ENCODE peak calls at places on chromosomes 11 and 22, in five cellular contexts. A is sigmoid colon, H is Panc1, L is GM23338, E is K562. X is an unnamed sample. For H3K27me3, the result is how much of the 10 kb centered on the place peaks cover.

GRCh38 chr11:8067567-8067928 is 13.5 kb upstream of the TUB start:
- DNase-seq in A (no peak), L (no peak), H (no peak), E (no peak), X (no peak)

GRCh38 chr11:121372028-121372427 is 79.5 kb downstream of the SC5D start:
- DNase-seq in E (no peak), L (no peak), H (no peak), A (no peak), X (no peak)

GRCh38 chr22:37211075-37211852 is 1.0 kb downstream of the SSTR3 start:
- DNase-seq in E (no peak), A (peak), H (no peak), L (no peak), X (peak)

GRCh38 chr22:37316875-37317371 is 34.6 kb downstream of the CYTH4 start:
- DNase-seq in L (peak), E (peak), H (peak), A (peak), X (peak)

GRCh38 chr22:24157783-24158170 is 23.5 kb upstream of the SUSD2 start:
- DNase-seq in H (no peak), L (no peak), A (no peak), E (no peak), X (peak)

GRCh38 chr11:34345991-34346480 is 11.8 kb downstream of the ABTB2 start:
- DNase-seq in L (no peak), H (no peak), E (no peak), A (no peak), X (no peak)

GRCh38 chr11:48066881-48067800 is 86.8 kb downstream of the PTPRJ start:
- DNase-seq in H (no peak), E (no peak), L (no peak), A (no peak), X (peak)

GRCh38 chr11:13009921-13010736 is 1.0 kb downstream of the RASSF10 start:
- DNase-seq in H (no peak), L (peak), E (no peak), A (no peak), X (no peak)

GRCh38 chr11:121563900-121564822 is 111.4 kb upstream of the SORL1-AS1 start:
- DNase-seq in E (no peak), A (no peak), H (no peak), L (no peak), X (no peak)

GRCh38 chr11:71927813-71928738 is at the start of gene XNDC1N:
- DNase-seq in H (no peak), L (peak), E (peak), A (peak), X (peak)

GRCh38 chr22:19701420-19702145 is 12.7 kb upstream of the SEPTIN5 start:
- DNase-seq in H (no peak), A (peak), L (no peak), E (no peak), X (peak)

GRCh38 chr11:105144887-105145286 is 5.3 kb upstream of the CARD18 start:
- DNase-seq in E (no peak), A (no peak), H (peak), L (no peak), X (no peak)

GRCh38 chr11:16881074-16881709 is 133.0 kb downstream of the PLEKHA7 start:
- DNase-seq in L (peak), H (no peak), A (peak), E (peak), X (no peak)

GRCh38 chr11:134418119-134418840 is 6.2 kb upstream of the B3GAT1 start:
- DNase-seq in E (peak), L (peak), A (no peak), H (no peak), X (peak)

GRCh38 chr22:46175631-46176030 is 25.3 kb downstream of the PPARA start:
- DNase-seq in H (no peak), L (no peak), A (no peak), E (no peak), X (no peak)

GRCh38 chr11:88501535-88501934 is 164.0 kb upstream of the CTSC start:
- DNase-seq in A (no peak), E (no peak), H (no peak), L (no peak), X (no peak)

GRCh38 chr22:44524806-44525205 is 26.8 kb upstream of the RTL6 start:
- DNase-seq in A (no peak), E (no peak), H (no peak), L (no peak), X (no peak)

GRCh38 chr11:67303989-67304411 is 670 bp downstream of the SSH3 start:
- DNase-seq in H (no peak), E (no peak), A (peak), L (peak), X (peak)

GRCh38 chr11:97722721-97723120 is 1298.0 kb upstream of the CNTN5 start:
- DNase-seq in L (peak), E (no peak), A (no peak), H (no peak), X (no peak)

GRCh38 chr22:38424525-38425080 is 30.4 kb downstream of the KCNJ4 start:
- DNase-seq in H (no peak), L (no peak), A (no peak), E (no peak), X (no peak)

GRCh38 chr11:94020777-94021615 is at the start of gene HEPHL1:
- DNase-seq in E (no peak), A (no peak), H (no peak), L (peak), X (no peak)

GRCh38 chr11:64359712-64360402 is 895 bp downstream of the RPS6KA4 start:
- DNase-seq in H (no peak), E (no peak), L (peak), A (no peak), X (no peak)

GRCh38 chr11:117097567-117098268 is 510 bp downstream of the SIK3 start:
- DNase-seq in A (peak), E (peak), H (no peak), L (peak), X (no peak)

GRCh38 chr22:17035246-17035645 is 27.2 kb upstream of the GAB4 start:
- DNase-seq in A (no peak), E (no peak), L (no peak), H (no peak), X (no peak)

GRCh38 chr11:33970984-33971466 is 79.1 kb upstream of the LMO2 start:
- DNase-seq in H (peak), L (peak), E (peak), A (peak), X (no peak)

GRCh38 chr11:93822359-93822758 is 28.1 kb downstream of the VSTM5 start:
- DNase-seq in E (no peak), L (no peak), A (no peak), H (no peak), X (no peak)

GRCh38 chr22:31290494-31291402 is 1.5 kb downstream of the PIK3IP1 start:
- DNase-seq in H (no peak), L (peak), E (peak), A (peak), X (peak)

GRCh38 chr22:47372596-47373385 is 610.3 kb downstream of the TBC1D22A start:
- DNase-seq in H (no peak), E (no peak), L (no peak), A (peak), X (peak)

GRCh38 chr22:47375621-47376321 is 613.3 kb downstream of the TBC1D22A start:
- DNase-seq in E (no peak), H (no peak), A (peak), L (no peak), X (peak)

GRCh38 chr22:47373648-47374272 is 611.3 kb downstream of the TBC1D22A start:
- DNase-seq in H (no peak), E (no peak), L (no peak), A (no peak), X (peak)

GRCh38 chr22:47374901-47375575 is 612.6 kb downstream of the TBC1D22A start:
- DNase-seq in H (no peak), L (no peak), A (peak), E (no peak), X (peak)

GRCh38 chr22:47374273-47374771 is 611.9 kb downstream of the TBC1D22A start:
- DNase-seq in L (no peak), A (peak), H (no peak), E (no peak), X (peak)
- TF ChIP-seq POLR2AphosphoS5 in L (no peak), A (no peak), H (no peak), E (no peak), X (no peak)

DNA sequence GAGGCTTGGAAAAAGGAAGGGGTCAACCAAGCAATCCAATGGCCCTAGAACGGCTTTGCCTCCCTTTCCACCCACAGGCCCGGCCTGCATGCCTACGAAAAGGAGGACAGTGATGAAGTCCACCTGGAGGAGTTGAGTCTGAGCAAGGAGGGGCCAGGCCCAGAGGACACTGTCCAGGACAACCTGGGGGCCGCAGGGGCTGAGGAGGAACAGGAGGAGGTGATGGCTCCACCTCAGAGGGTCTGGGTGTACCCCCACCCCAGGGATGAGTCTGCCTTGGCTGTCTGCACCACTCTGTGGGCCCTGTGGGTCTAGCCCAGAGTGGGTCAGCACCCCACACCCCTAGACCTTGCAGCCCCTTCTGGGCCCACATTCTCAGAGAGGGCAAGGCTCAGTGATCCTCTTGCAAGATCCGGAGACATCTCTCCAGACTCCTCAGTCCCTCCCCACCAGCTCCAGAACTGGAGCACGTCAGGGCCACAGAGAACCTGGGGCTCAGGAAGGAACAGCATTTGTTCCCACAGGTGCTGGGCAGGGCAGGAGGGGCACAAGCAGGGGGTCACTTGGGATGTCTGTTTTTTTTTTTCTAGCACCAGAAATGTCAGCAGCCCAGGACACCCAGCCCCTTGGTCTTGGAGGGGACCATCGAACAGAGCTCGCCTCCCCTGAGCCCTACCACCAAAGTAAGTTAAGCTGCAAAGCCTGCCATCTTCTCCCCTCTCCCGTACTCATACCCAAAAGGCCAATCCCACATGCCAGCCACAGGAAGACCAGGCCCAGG is 8.2 kb downstream of the PRR33 start:
- DNase-seq in H (no peak), E (no peak), L (no peak), A (no peak), X (peak)
- H3K27me3 ChIP-seq in H (under half), E (under half), L (under half), A (under half), X (under half)

DNA sequence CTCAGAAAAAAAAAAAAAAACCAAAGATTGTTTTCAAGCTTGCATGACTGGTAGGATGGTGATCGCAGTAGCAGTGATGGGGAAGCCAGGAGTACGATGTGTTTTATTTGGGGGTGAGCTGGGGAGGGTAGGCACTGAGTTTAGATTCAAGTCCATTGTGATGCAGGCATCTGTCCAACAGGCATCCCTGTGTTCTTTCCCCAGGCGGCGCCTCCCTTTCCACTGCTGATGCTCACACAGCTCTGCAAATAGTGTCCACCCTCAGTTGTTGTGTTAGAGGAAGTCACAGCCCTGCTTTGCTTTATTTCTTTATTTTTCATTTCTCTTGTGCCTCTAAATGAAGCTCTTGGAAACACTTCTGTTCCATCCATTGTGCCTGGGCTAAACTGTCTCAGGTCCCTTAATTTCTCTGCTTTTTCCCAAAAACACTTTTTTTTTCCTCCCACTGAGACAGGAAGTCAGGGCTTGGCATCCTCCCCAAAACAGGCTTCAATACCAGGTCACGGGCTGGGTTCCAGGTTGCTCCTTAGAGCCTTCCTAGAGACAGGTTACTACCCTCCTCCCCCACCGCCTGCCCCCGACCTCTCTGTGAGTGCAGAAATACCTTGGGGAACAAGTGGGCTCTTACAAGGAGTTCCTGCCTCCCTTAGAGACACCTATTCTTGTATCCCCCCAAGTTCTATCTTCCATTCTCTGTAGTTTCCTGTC is 38.6 kb upstream of the HSPA8 start:
- DNase-seq in H (no peak), A (peak), L (peak), E (no peak), X (no peak)
- TF ChIP-seq POLR2AphosphoS5 in H (no peak), A (no peak), L (no peak), E (no peak), X (no peak)

GRCh38 chr22:50606126-50606525 is 5.5 kb downstream of the MAPK8IP2 start:
- DNase-seq in H (no peak), L (no peak), E (no peak), A (peak), X (no peak)
- H3K27me3 ChIP-seq in H (under half), L (half or more), E (half or more), A (under half), X (under half)

DNA sequence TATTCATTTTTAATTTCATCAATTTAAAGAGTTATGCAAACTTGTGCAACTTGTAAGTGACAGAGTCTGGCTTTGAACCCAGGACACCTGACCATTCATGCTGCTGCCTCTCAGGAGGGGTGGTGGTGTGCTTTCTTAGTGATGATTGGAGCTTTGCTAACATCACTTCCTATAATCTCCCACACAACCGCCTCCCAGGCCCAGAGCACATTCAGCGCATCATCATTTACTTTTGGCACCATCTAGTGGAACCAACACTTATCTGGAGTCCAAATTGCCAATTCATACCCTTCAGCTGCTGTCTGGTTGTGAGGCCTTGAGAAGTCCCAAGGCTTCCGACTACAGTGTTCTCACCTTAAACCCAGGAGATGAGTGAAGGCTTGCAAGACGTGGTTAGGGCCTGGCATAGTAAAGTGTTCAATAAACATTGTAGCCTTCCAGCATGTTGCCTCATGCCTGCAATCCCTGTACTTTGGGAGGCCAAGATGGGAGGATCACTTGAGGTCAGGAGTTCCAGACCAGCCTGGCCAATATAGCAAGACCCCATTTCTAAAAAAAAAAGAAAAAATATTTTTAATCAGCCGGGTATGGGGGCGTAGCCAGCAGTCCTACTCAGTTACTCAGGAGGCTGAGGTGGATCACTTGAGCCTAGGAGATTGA is 1.1 kb upstream of the TTLL1 start:
- DNase-seq in H (peak), L (no peak), E (peak), A (peak), X (no peak)
- TF ChIP-seq POLR2AphosphoS5 in H (no peak), L (no peak), E (no peak), A (no peak), X (no peak)

GRCh38 chr22:39707816-39708215 is 137.3 kb downstream of the CACNA1I start:
- DNase-seq in L (no peak), A (no peak), E (no peak), H (no peak), X (no peak)
- H3K27me3 ChIP-seq in L (under half), A (under half), E (under half), H (under half), X (under half)

DNA sequence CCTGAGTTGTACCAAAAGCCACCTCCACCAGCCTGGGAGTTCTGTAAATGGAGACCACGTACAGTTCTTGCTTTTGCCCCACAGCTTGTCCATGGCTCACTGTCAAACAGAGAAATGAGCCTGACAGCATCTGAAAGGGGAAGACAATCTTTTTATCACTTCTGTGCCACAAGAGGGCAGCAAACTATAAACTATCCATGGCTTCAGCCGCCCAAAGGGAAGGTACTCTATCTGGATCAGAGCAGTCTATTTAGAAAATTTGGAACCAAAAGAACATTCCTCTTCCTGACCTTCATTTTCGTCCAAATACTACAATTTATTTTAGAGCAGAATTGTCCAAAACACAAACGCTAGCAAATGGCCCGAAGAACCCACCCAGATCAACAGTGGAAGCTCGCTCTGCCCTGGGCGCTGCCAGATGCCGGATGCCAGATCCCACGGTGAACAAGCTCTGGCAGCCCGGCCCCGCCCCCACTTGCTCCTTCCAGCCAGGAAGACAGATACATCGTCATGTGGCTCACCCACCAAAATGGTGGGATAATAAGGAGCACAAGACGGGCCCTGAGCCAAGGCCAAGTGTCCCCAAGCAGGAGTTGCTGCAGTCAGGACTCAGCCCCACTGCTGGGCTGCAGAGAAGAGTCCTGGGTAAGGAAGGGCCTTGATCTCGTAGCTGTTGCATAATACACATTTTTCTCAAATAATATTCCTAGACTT is 23.9 kb upstream of the SCGB1A1 start:
- DNase-seq in E (peak), A (peak), H (no peak), L (peak), X (peak)
- TF ChIP-seq POLR2AphosphoS5 in E (no peak), A (peak), H (no peak), L (no peak), X (peak)

GRCh38 chr22:26172389-26172990 is 3.2 kb downstream of the SEZ6L start:
- DNase-seq in E (peak), H (peak), A (no peak), L (peak), X (no peak)
- H3K27me3 ChIP-seq in E (under half), H (under half), A (under half), L (under half), X (half or more)

GRCh38 chr11:96242971-96243647 is 99.9 kb downstream of the MAML2 start:
- DNase-seq in E (peak), L (peak), A (peak), H (peak), X (peak)
- TF ChIP-seq POLR2AphosphoS5 in E (peak), L (peak), A (peak), H (peak), X (peak)

DNA sequence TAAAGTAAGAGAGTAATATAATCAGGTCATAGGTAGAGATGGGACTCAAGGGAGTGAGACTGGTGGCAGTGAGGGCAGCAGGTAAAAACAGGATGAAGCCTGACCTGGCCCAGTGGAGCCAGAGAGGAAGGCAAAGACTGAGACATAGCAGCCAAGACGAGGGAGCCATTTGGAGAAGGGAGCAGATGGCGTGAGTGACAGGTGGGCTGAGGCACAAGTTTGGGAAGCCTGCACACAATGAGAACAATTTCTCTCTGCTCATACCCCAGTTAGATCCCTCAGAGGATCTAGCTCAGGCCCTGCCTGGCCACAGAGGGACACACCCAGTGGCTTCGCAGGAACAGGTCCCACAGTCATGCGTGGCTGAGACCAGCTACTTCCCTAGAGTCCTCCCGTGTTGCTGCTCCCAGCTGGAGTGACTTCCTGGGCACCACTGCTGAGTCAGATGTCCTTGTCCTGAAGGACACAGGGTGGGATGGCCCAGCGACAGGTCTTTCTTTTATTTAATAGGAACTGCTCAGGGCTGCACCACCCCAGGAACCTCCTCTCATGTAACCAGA is 33.3 kb upstream of the LYVE1 start:
- DNase-seq in A (peak), H (no peak), L (no peak), E (no peak), X (peak)
- H3K27me3 ChIP-seq in A (under half), H (under half), L (under half), E (under half), X (under half)

X was measured in spleen.